ENCODE peak calls at places on chromosomes 12 and 14, in ten cellular contexts. Q, N, R, P, H, A, D, B, S and M are unnamed samples.

GRCh38 chr12:46438256-46438655 is 65.7 kb upstream of the SLC38A2 start:
- DNase-seq in R (no peak), S (no peak), D (no peak), Q (no peak), P (no peak), N (no peak), A (no peak), B (no peak), H (no peak), M (no peak)

GRCh38 chr12:52371716-52372115 is 4.4 kb upstream of the KRT85 start:
- DNase-seq in A (no peak), H (no peak), B (no peak), N (peak), Q (no peak), S (peak), D (no peak), P (no peak), R (no peak), M (no peak)

GRCh38 chr14:100107236-100107635 is 42.0 kb downstream of the EVL start:
- DNase-seq in S (no peak), Q (no peak), N (peak), H (no peak), A (no peak), B (no peak), D (no peak), R (no peak), P (no peak), M (no peak)

GRCh38 chr12:67751376-67751928 is 102.9 kb downstream of the DYRK2 start:
- DNase-seq in A (no peak), Q (peak), S (no peak), B (no peak), R (no peak), D (no peak), N (no peak), P (no peak), H (no peak), M (no peak)

GRCh38 chr12:49865782-49866135 is 22.9 kb upstream of the BCDIN3D start:
- DNase-seq in Q (no peak), R (no peak), A (no peak), B (no peak), H (no peak), D (no peak), P (no peak), S (no peak), N (no peak), M (no peak)

GRCh38 chr14:73796881-73797539 is 54.6 kb upstream of the PTGR2 start:
- DNase-seq in S (no peak), P (no peak), Q (no peak), D (no peak), R (no peak), B (no peak), N (peak), H (no peak), A (no peak), M (no peak)

GRCh38 chr12:43737646-43738045 is 20.9 kb downstream of the PUS7L start:
- DNase-seq in A (no peak), S (no peak), Q (peak), N (no peak), P (no peak), B (no peak), H (no peak), R (no peak), D (no peak), M (no peak)

GRCh38 chr12:79618848-79619404 is 71.8 kb downstream of the PAWR start:
- DNase-seq in Q (no peak), R (no peak), A (no peak), D (no peak), S (no peak), P (no peak), H (no peak), N (no peak), B (no peak), M (no peak)

GRCh38 chr14:64731141-64731581 is 26.9 kb downstream of the PLEKHG3 start:
- DNase-seq in A (no peak), Q (no peak), P (no peak), H (no peak), N (no peak), B (no peak), R (no peak), D (no peak), S (peak), M (no peak)

GRCh38 chr14:59321184-59321952 is 132.9 kb downstream of the DAAM1 start:
- DNase-seq in B (no peak), D (no peak), P (no peak), S (no peak), A (no peak), N (no peak), Q (no peak), R (no peak), H (no peak), M (no peak)

GRCh38 chr12:54337280-54337842 is 12.4 kb downstream of the COPZ1 start:
- DNase-seq in P (no peak), B (no peak), A (no peak), D (peak), Q (no peak), R (no peak), S (no peak), H (no peak), N (no peak), M (no peak)

GRCh38 chr12:122072031-122072970 is 6.3 kb upstream of the MLXIP start:
- DNase-seq in D (no peak), Q (peak), B (no peak), S (no peak), N (peak), R (no peak), P (no peak), A (no peak), H (no peak), M (no peak)

GRCh38 chr12:57890191-57891120 is 43.9 kb upstream of the CTDSP2 start:
- DNase-seq in B (no peak), Q (no peak), N (no peak), R (no peak), A (no peak), S (no peak), H (no peak), D (no peak), P (no peak), M (no peak)